ENCODE peak calls at places on chromosomes 5 and 9, in six cellular contexts. L is right cardiac atrium; D is naive thymus-derived CD4-positive, alpha-beta T cell; Y is iPS DF 6.9; A is T-helper 2 cell; C is AG10803. Q is an unnamed sample.
A peak's percentile ranks its signal among the peaks of the same experiment; 100 is the strongest.

GRCh38 chr9:89978185-89978584 is 373.4 kb downstream of the GADD45G start:
- DNase-seq in Y (no peak), L (no peak), C (peak; percentile 44), D (no peak), A (no peak), Q (no peak)

GRCh38 chr5:170420809-170421412 is 31.7 kb upstream of the KCNMB1 start:
- DNase-seq in L (peak; percentile 56), D (peak; percentile 54), Y (peak; percentile 92), C (peak; percentile 67), A (peak; percentile 9), Q (no peak)

GRCh38 chr5:115237066-115237465 is 25.6 kb downstream of the PGGT1B start:
- DNase-seq in D (no peak), L (no peak), C (no peak), A (no peak), Y (no peak), Q (no peak)

GRCh38 chr9:89555426-89556375 is 49.1 kb upstream of the GADD45G start:
- DNase-seq in L (no peak), D (no peak), A (no peak), Y (no peak), C (no peak), Q (no peak)

GRCh38 chr9:93897075-93897970 is 57.8 kb downstream of the BARX1 start:
- DNase-seq in D (no peak), C (no peak), Y (no peak), L (no peak), A (no peak), Q (no peak)

GRCh38 chr9:35481347-35481975 is 8.4 kb upstream of the RUSC2 start:
- DNase-seq in D (no peak), A (no peak), L (peak; percentile 45), Y (no peak), C (peak; percentile 80), Q (peak; percentile 27)

GRCh38 chr9:100087218-100087617 is 11.6 kb downstream of the ERP44 start:
- DNase-seq in Y (no peak), C (peak; percentile 11), D (no peak), L (no peak), A (no peak), Q (no peak)

GRCh38 chr9:488448-488847 is 273.8 kb downstream of the DOCK8 start:
- DNase-seq in A (no peak), Y (no peak), L (no peak), D (no peak), C (no peak), Q (no peak)

GRCh38 chr5:136772541-136772940 is 407.2 kb upstream of the TRPC7 start:
- DNase-seq in C (no peak), A (no peak), D (no peak), L (no peak), Y (no peak), Q (no peak)

GRCh38 chr5:169307648-169308047 is 6.7 kb upstream of the SLIT3 start:
- DNase-seq in Y (no peak), L (no peak), D (no peak), A (no peak), C (peak; percentile 62), Q (no peak)

GRCh38 chr5:13359326-13359725 is 585.2 kb downstream of the DNAH5 start:
- DNase-seq in C (peak; percentile 53), D (no peak), Y (no peak), L (no peak), A (no peak), Q (no peak)

GRCh38 chr9:133449760-133450159 is 10.0 kb upstream of the CACFD1 start:
- DNase-seq in Y (no peak), D (no peak), L (no peak), C (no peak), A (no peak), Q (no peak)

GRCh38 chr9:35814106-35814840 is 569 bp downstream of the HINT2 start:
- DNase-seq in C (peak; percentile 67), Y (no peak), D (no peak), A (no peak), L (peak; percentile 81), Q (peak; percentile 64)

GRCh38 chr5:32712463-32713395 is 1.6 kb downstream of the NPR3 start:
- DNase-seq in L (no peak), A (no peak), Y (no peak), D (no peak), C (peak; percentile 39), Q (no peak)

GRCh38 chr9:85166808-85167545 is 497.4 kb downstream of the NTRK2 start:
- DNase-seq in A (no peak), D (no peak), L (no peak), Y (no peak), C (no peak), Q (no peak)

GRCh38 chr5:135308245-135308644 is 90.8 kb downstream of the MACROH2A1 start:
- DNase-seq in D (no peak), C (peak; percentile 59), L (no peak), A (no peak), Y (no peak), Q (no peak)

GRCh38 chr9:109248133-109248581 is 72.7 kb downstream of the EPB41L4B start:
- DNase-seq in C (peak; percentile 64), L (no peak), A (no peak), Y (no peak), D (no peak), Q (no peak)

GRCh38 chr5:157963244-157963643 is 104.3 kb upstream of the CLINT1 start:
- DNase-seq in Y (no peak), L (no peak), C (no peak), D (no peak), A (no peak), Q (no peak)

GRCh38 chr9:133375116-133375723 is 640 bp downstream of the SURF4 start:
- DNase-seq in L (peak; percentile 45), Y (no peak), D (no peak), C (peak; percentile 40), A (no peak), Q (no peak)

GRCh38 chr5:163504091-163504931 is 1.1 kb upstream of the MAT2B start:
- DNase-seq in A (peak; percentile 23), Y (no peak), L (peak; percentile 31), D (peak; percentile 34), C (peak; percentile 68), Q (peak; percentile 35)